ENCODE peak calls at places on chromosomes 3 and 15, in seven cellular contexts. One of them, this sample, is unnamed.

GRCh38 chr3:112676659-112677234 is 35.8 kb upstream of the CCDC80 start:
- DNase-seq in HCT116: peak; percentile 59
- DNase-seq in A549: peak; percentile 93
- DNase-seq in right lobe of liver: no peak
- DNase-seq in heart left ventricle: peak; percentile 71
- DNase-seq in gastrocnemius medialis: peak; percentile 7
- DNase-seq in sigmoid colon: peak; percentile 77
- DNase-seq in this sample: peak; percentile 51

GRCh38 chr3:4491873-4492239 is 1.3 kb upstream of the ITPR1 start:
- DNase-seq in right lobe of liver: no peak
- DNase-seq in sigmoid colon: no peak
- DNase-seq in heart left ventricle: no peak
- DNase-seq in gastrocnemius medialis: no peak
- DNase-seq in HCT116: no peak
- DNase-seq in A549: no peak
- DNase-seq in this sample: no peak

GRCh38 chr3:33093847-33094246 is 3.1 kb downstream of the GLB1 start:
- DNase-seq in right lobe of liver: no peak
- DNase-seq in heart left ventricle: no peak
- DNase-seq in gastrocnemius medialis: no peak
- DNase-seq in HCT116: no peak
- DNase-seq in sigmoid colon: no peak
- DNase-seq in A549: no peak
- DNase-seq in this sample: no peak

GRCh38 chr15:90959894-90960293 is 5.2 kb downstream of the RCCD1 start:
- DNase-seq in heart left ventricle: peak; percentile 80
- DNase-seq in right lobe of liver: no peak
- DNase-seq in gastrocnemius medialis: no peak
- DNase-seq in A549: no peak
- DNase-seq in HCT116: no peak
- DNase-seq in sigmoid colon: peak; percentile 90
- DNase-seq in this sample: no peak

GRCh38 chr3:62057339-62058047 is 315.9 kb downstream of the FEZF2 start:
- DNase-seq in A549: no peak
- DNase-seq in sigmoid colon: no peak
- DNase-seq in right lobe of liver: no peak
- DNase-seq in heart left ventricle: no peak
- DNase-seq in HCT116: no peak
- DNase-seq in gastrocnemius medialis: no peak
- DNase-seq in this sample: no peak

GRCh38 chr3:161600185-161600584 is 103.6 kb downstream of the OTOL1 start:
- DNase-seq in HCT116: no peak
- DNase-seq in gastrocnemius medialis: no peak
- DNase-seq in A549: peak; percentile 83
- DNase-seq in sigmoid colon: no peak
- DNase-seq in right lobe of liver: no peak
- DNase-seq in heart left ventricle: no peak
- DNase-seq in this sample: no peak

GRCh38 chr15:70140031-70140542 is 42.4 kb upstream of the TLE3 start:
- DNase-seq in heart left ventricle: no peak
- DNase-seq in HCT116: no peak
- DNase-seq in A549: no peak
- DNase-seq in sigmoid colon: no peak
- DNase-seq in right lobe of liver: no peak
- DNase-seq in gastrocnemius medialis: no peak
- DNase-seq in this sample: no peak

GRCh38 chr3:83033123-83033522 is 1271.7 kb upstream of the GBE1 start:
- DNase-seq in A549: no peak
- DNase-seq in HCT116: no peak
- DNase-seq in gastrocnemius medialis: no peak
- DNase-seq in sigmoid colon: no peak
- DNase-seq in heart left ventricle: no peak
- DNase-seq in right lobe of liver: no peak
- DNase-seq in this sample: no peak

GRCh38 chr15:44537728-44538240 is 837 bp downstream of the EIF3J start:
- DNase-seq in gastrocnemius medialis: no peak
- DNase-seq in right lobe of liver: no peak
- DNase-seq in A549: peak; percentile 48
- DNase-seq in heart left ventricle: no peak
- DNase-seq in HCT116: no peak
- DNase-seq in sigmoid colon: no peak
- DNase-seq in this sample: no peak

GRCh38 chr3:40695848-40696247 is 171.1 kb downstream of the ZNF621 start:
- DNase-seq in sigmoid colon: no peak
- DNase-seq in heart left ventricle: no peak
- DNase-seq in A549: no peak
- DNase-seq in gastrocnemius medialis: no peak
- DNase-seq in HCT116: no peak
- DNase-seq in right lobe of liver: no peak
- DNase-seq in this sample: no peak

GRCh38 chr3:164791263-164791662 is 287.0 kb downstream of the SI start:
- DNase-seq in gastrocnemius medialis: no peak
- DNase-seq in HCT116: no peak
- DNase-seq in heart left ventricle: no peak
- DNase-seq in right lobe of liver: no peak
- DNase-seq in A549: no peak
- DNase-seq in sigmoid colon: no peak
- DNase-seq in this sample: no peak

GRCh38 chr15:79896634-79897379 is at the start of gene MTHFS:
- DNase-seq in heart left ventricle: peak; percentile 81
- DNase-seq in A549: peak; percentile 92
- DNase-seq in HCT116: peak; percentile 63
- DNase-seq in gastrocnemius medialis: peak; percentile 30
- DNase-seq in right lobe of liver: peak; percentile 91
- DNase-seq in sigmoid colon: peak; percentile 82
- DNase-seq in this sample: peak; percentile 61

GRCh38 chr15:62393196-62393595 is 228.1 kb upstream of the C2CD4B start:
- DNase-seq in sigmoid colon: no peak
- DNase-seq in heart left ventricle: no peak
- DNase-seq in HCT116: no peak
- DNase-seq in right lobe of liver: no peak
- DNase-seq in gastrocnemius medialis: no peak
- DNase-seq in A549: no peak
- DNase-seq in this sample: no peak

GRCh38 chr3:66372681-66373350 is 128.0 kb downstream of the LRIG1 start:
- DNase-seq in A549: peak; percentile 9
- DNase-seq in HCT116: no peak
- DNase-seq in heart left ventricle: peak; percentile 67
- DNase-seq in gastrocnemius medialis: no peak
- DNase-seq in sigmoid colon: no peak
- DNase-seq in right lobe of liver: no peak
- DNase-seq in this sample: no peak

GRCh38 chr3:18745472-18745871 is 320.3 kb upstream of the SATB1 start:
- DNase-seq in gastrocnemius medialis: no peak
- DNase-seq in A549: no peak
- DNase-seq in sigmoid colon: no peak
- DNase-seq in right lobe of liver: no peak
- DNase-seq in heart left ventricle: no peak
- DNase-seq in HCT116: no peak
- DNase-seq in this sample: no peak

GRCh38 chr3:138347084-138347483 is 1.3 kb upstream of the MRAS start:
- DNase-seq in sigmoid colon: no peak
- DNase-seq in HCT116: no peak
- DNase-seq in A549: no peak
- DNase-seq in right lobe of liver: no peak
- DNase-seq in heart left ventricle: no peak
- DNase-seq in gastrocnemius medialis: no peak
- DNase-seq in this sample: no peak

GRCh38 chr3:138348950-138349739 is 766 bp downstream of the MRAS start:
- DNase-seq in sigmoid colon: peak; percentile 74
- DNase-seq in HCT116: no peak
- DNase-seq in gastrocnemius medialis: no peak
- DNase-seq in A549: peak; percentile 20
- DNase-seq in right lobe of liver: no peak
- DNase-seq in heart left ventricle: peak; percentile 35
- DNase-seq in this sample: no peak

GRCh38 chr3:138349926-138350665 is 1.7 kb downstream of the MRAS start:
- DNase-seq in sigmoid colon: no peak
- DNase-seq in gastrocnemius medialis: no peak
- DNase-seq in A549: no peak
- DNase-seq in heart left ventricle: peak; percentile 58
- DNase-seq in HCT116: no peak
- DNase-seq in right lobe of liver: no peak
- DNase-seq in this sample: no peak

GRCh38 chr3:138351151-138351550 is 2.8 kb downstream of the MRAS start:
- DNase-seq in gastrocnemius medialis: no peak
- DNase-seq in sigmoid colon: peak; percentile 15
- DNase-seq in A549: no peak
- DNase-seq in right lobe of liver: no peak
- DNase-seq in heart left ventricle: no peak
- DNase-seq in HCT116: no peak
- DNase-seq in this sample: no peak

DNA sequence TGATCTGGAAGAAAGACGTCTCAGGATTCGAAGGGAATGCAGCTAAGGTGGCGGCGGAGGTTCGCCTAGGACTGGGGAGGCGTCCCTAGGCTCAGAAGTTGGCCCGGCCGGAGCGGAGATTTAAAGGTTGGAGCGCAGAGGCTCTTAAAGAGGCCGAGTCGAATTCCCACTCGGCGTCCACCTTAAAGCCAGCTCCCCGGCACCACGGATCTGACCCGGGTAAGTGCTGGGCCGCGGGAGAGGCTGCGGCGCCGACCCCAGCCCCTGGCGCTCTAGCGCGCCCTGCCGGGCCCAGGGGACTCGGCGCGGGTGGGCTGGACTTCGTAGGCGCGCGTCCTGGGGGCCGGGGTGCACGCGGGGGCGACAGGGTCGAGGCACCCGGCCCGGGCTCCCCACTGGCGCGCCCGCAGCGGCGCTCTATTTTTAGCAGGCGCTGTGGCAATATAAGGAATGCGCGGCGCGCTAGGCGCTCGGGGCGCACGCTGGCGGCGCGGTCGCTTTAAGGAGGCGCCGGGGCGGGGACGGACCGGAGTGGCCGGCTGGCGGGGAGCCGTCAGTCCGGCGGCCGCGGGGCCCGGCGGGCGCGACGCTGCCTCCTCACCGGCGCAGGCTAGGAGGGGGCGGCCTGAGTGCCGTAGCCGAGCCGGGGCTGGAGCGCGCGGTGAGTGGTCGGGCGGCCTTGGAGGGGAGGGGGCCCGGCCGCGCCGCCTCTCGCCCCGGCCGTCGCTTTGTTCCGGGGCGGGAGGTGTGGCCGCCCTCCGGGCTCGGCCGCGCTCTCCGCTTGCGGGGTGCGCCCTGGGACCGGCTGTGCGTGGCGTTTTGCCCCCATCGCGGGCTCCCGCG is at the start of gene MRAS:
- DNase-seq in right lobe of liver: peak; percentile 81
- DNase-seq in A549: peak; percentile 78
- DNase-seq in gastrocnemius medialis: peak; percentile 73
- DNase-seq in HCT116: peak; percentile 57
- DNase-seq in heart left ventricle: peak; percentile 89
- DNase-seq in sigmoid colon: peak; percentile 90
- DNase-seq in this sample: peak; percentile 78
- TF ChIP-seq POLR2A in right lobe of liver: peak; percentile 54
- TF ChIP-seq POLR2A in A549: peak; percentile 52
- TF ChIP-seq POLR2A in gastrocnemius medialis: peak; percentile 94
- TF ChIP-seq POLR2A in HCT116: no peak
- TF ChIP-seq POLR2A in heart left ventricle: peak; percentile 99
- TF ChIP-seq POLR2A in sigmoid colon: no peak
- TF ChIP-seq POLR2A in this sample: peak; percentile 72

GRCh38 chr15:75339531-75340240 is 3.8 kb downstream of the COMMD4 start:
- DNase-seq in right lobe of liver: no peak
- DNase-seq in A549: no peak
- DNase-seq in heart left ventricle: no peak
- DNase-seq in sigmoid colon: peak; percentile 59
- DNase-seq in gastrocnemius medialis: no peak
- DNase-seq in HCT116: no peak
- DNase-seq in this sample: no peak

GRCh38 chr15:75338661-75339240 is 2.9 kb downstream of the COMMD4 start:
- DNase-seq in HCT116: no peak
- DNase-seq in heart left ventricle: no peak
- DNase-seq in sigmoid colon: peak; percentile 46
- DNase-seq in A549: no peak
- DNase-seq in gastrocnemius medialis: no peak
- DNase-seq in right lobe of liver: no peak
- DNase-seq in this sample: no peak

GRCh38 chr15:75335313-75335704 is 554 bp upstream of the COMMD4 start:
- DNase-seq in sigmoid colon: no peak
- DNase-seq in gastrocnemius medialis: no peak
- DNase-seq in HCT116: no peak
- DNase-seq in right lobe of liver: no peak
- DNase-seq in A549: no peak
- DNase-seq in heart left ventricle: no peak
- DNase-seq in this sample: no peak

GRCh38 chr15:75335705-75336355 is at the start of gene COMMD4:
- DNase-seq in sigmoid colon: peak; percentile 99
- DNase-seq in right lobe of liver: peak; percentile 95
- DNase-seq in HCT116: peak; percentile 91
- DNase-seq in gastrocnemius medialis: peak; percentile 92
- DNase-seq in A549: peak; percentile 98
- DNase-seq in heart left ventricle: peak; percentile 97
- DNase-seq in this sample: peak; percentile 44
- TF ChIP-seq POLR2A in sigmoid colon: no peak
- TF ChIP-seq POLR2A in right lobe of liver: peak; percentile 22
- TF ChIP-seq POLR2A in HCT116: no peak
- TF ChIP-seq POLR2A in gastrocnemius medialis: no peak
- TF ChIP-seq POLR2A in A549: peak; percentile 81
- TF ChIP-seq POLR2A in heart left ventricle: peak; percentile 47
- TF ChIP-seq POLR2A in this sample: peak; percentile 61

GRCh38 chr3:123622766-123623165 is 37.9 kb upstream of the HACD2 start:
- DNase-seq in heart left ventricle: no peak
- DNase-seq in right lobe of liver: no peak
- DNase-seq in HCT116: no peak
- DNase-seq in A549: no peak
- DNase-seq in gastrocnemius medialis: no peak
- DNase-seq in sigmoid colon: no peak
- DNase-seq in this sample: no peak

GRCh38 chr3:123618768-123619484 is 34.1 kb upstream of the HACD2 start:
- DNase-seq in sigmoid colon: peak; percentile 89
- DNase-seq in A549: no peak
- DNase-seq in heart left ventricle: peak; percentile 80
- DNase-seq in gastrocnemius medialis: peak; percentile 20
- DNase-seq in HCT116: no peak
- DNase-seq in right lobe of liver: no peak
- DNase-seq in this sample: no peak

GRCh38 chr3:123621510-123622189 is 36.8 kb upstream of the HACD2 start:
- DNase-seq in heart left ventricle: no peak
- DNase-seq in sigmoid colon: no peak
- DNase-seq in HCT116: no peak
- DNase-seq in gastrocnemius medialis: no peak
- DNase-seq in A549: no peak
- DNase-seq in right lobe of liver: no peak
- DNase-seq in this sample: no peak

GRCh38 chr3:123618076-123618703 is 33.3 kb upstream of the HACD2 start:
- DNase-seq in gastrocnemius medialis: no peak
- DNase-seq in A549: no peak
- DNase-seq in heart left ventricle: no peak
- DNase-seq in HCT116: no peak
- DNase-seq in right lobe of liver: no peak
- DNase-seq in sigmoid colon: no peak
- DNase-seq in this sample: no peak

GRCh38 chr3:123620338-123620737 is 35.5 kb upstream of the HACD2 start:
- DNase-seq in heart left ventricle: no peak
- DNase-seq in HCT116: no peak
- DNase-seq in A549: no peak
- DNase-seq in right lobe of liver: no peak
- DNase-seq in sigmoid colon: peak; percentile 92
- DNase-seq in gastrocnemius medialis: no peak
- DNase-seq in this sample: no peak
- TF ChIP-seq POLR2A in heart left ventricle: no peak
- TF ChIP-seq POLR2A in HCT116: no peak
- TF ChIP-seq POLR2A in A549: no peak
- TF ChIP-seq POLR2A in right lobe of liver: no peak
- TF ChIP-seq POLR2A in sigmoid colon: peak; percentile 99
- TF ChIP-seq POLR2A in gastrocnemius medialis: no peak
- TF ChIP-seq POLR2A in this sample: no peak

GRCh38 chr3:195185574-195185973 is 85.4 kb downstream of the XXYLT1 start:
- DNase-seq in A549: no peak
- DNase-seq in gastrocnemius medialis: no peak
- DNase-seq in sigmoid colon: peak; percentile 20
- DNase-seq in HCT116: no peak
- DNase-seq in right lobe of liver: no peak
- DNase-seq in heart left ventricle: no peak
- DNase-seq in this sample: no peak
- TF ChIP-seq POLR2A in A549: no peak
- TF ChIP-seq POLR2A in gastrocnemius medialis: no peak
- TF ChIP-seq POLR2A in sigmoid colon: no peak
- TF ChIP-seq POLR2A in HCT116: no peak
- TF ChIP-seq POLR2A in right lobe of liver: no peak
- TF ChIP-seq POLR2A in heart left ventricle: no peak
- TF ChIP-seq POLR2A in this sample: no peak